ENCODE peak calls at places on chromosome 13, in four cellular contexts. N is H9, D is breast epithelium, M is neural crest cell. L is an unnamed sample.
A peak's percentile ranks its signal among the peaks of the same experiment; 100 is the strongest.

GRCh38 chr13:112172017-112172416 is 105.1 kb downstream of the SOX1 start:
- DNase-seq in N (no peak), D (no peak), M (no peak), L (no peak)

GRCh38 chr13:81133066-81133465 is 792.1 kb upstream of the SPRY2 start:
- DNase-seq in N (no peak), D (no peak), M (no peak), L (no peak)

GRCh38 chr13:23969672-23970071 is 72.4 kb upstream of the C1QTNF9B start:
- DNase-seq in N (no peak), D (no peak), M (no peak), L (no peak)

GRCh38 chr13:50518791-50519201 is 324.7 kb downstream of the DLEU7 start:
- DNase-seq in N (no peak), D (no peak), M (no peak), L (no peak)

GRCh38 chr13:77362166-77362565 is 35.3 kb upstream of the MYCBP2 start:
- DNase-seq in N (no peak), D (no peak), M (no peak), L (no peak)

GRCh38 chr13:81658598-81659370 is 1317.9 kb upstream of the SPRY2 start:
- DNase-seq in N (peak; percentile 34), D (no peak), M (no peak), L (no peak)

GRCh38 chr13:81184556-81185265 is 843.8 kb upstream of the SPRY2 start:
- DNase-seq in N (no peak), D (no peak), M (no peak), L (no peak)

GRCh38 chr13:57627663-57628062 is 3.9 kb upstream of the PCDH17 start:
- DNase-seq in N (no peak), D (no peak), M (no peak), L (no peak)

GRCh38 chr13:99275093-99275469 is 16.9 kb upstream of the GPR18 start:
- DNase-seq in N (no peak), D (no peak), M (no peak), L (no peak)

GRCh38 chr13:71306821-71307220 is 560.2 kb downstream of the DACH1 start:
- DNase-seq in N (no peak), D (no peak), M (no peak), L (no peak)

GRCh38 chr13:42485272-42485671 is 88.7 kb upstream of the TNFSF11 start:
- DNase-seq in N (no peak), D (no peak), M (no peak), L (no peak)

GRCh38 chr13:40101708-40102359 is 446.4 kb downstream of the COG6 start:
- DNase-seq in N (no peak), D (no peak), M (no peak), L (no peak)

GRCh38 chr13:37995052-37995451 is 125.5 kb upstream of the TRPC4 start:
- DNase-seq in N (no peak), D (no peak), M (no peak), L (no peak)

GRCh38 chr13:50910483-50910805 is 853 bp downstream of the RNASEH2B start:
- DNase-seq in N (peak; percentile 61), D (no peak), M (peak; percentile 30), L (peak; percentile 50)

GRCh38 chr13:49292742-49293498 is 45.2 kb downstream of the CDADC1 start:
- DNase-seq in N (no peak), D (no peak), M (no peak), L (peak; percentile 53)

DNA sequence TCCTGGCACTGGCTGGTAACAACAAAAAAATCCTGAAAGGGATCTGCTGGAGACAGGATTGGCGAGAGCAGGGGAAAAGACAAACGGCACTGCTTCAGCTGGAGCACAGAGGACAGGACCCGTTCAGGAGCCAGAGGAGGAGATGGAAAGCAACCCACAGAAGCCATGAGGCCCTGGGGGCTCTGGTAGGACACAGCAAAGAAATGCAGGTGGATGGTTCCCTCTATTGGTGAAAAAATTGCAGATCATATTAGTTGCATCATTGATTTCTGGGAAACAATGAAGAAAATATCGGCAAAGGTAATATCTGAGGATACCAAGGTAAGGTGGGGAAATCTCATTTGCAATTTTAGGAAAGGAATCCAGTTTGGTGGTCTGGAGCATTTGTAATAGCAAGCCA is 25.7 kb upstream of the TPP2 start:
- DNase-seq in N (peak; percentile 46), D (no peak), M (no peak), L (peak; percentile 41)
- TF ChIP-seq CTCF in N (peak; percentile 47), D (no peak), M (peak; percentile 41), L (peak; percentile 25)

GRCh38 chr13:101475536-101475935 is 23.1 kb downstream of the ITGBL1 start:
- DNase-seq in N (no peak), D (no peak), M (no peak), L (no peak)

GRCh38 chr13:101473458-101473857 is 21.0 kb downstream of the ITGBL1 start:
- DNase-seq in N (no peak), D (no peak), M (no peak), L (no peak)

GRCh38 chr13:101474419-101474957 is 22.0 kb downstream of the ITGBL1 start:
- DNase-seq in N (peak; percentile 60), D (peak; percentile 55), M (peak; percentile 6), L (peak; percentile 41)
- TF ChIP-seq CTCF in N (peak; percentile 81), D (no peak), M (peak; percentile 44), L (no peak)

GRCh38 chr13:89930861-89931260 is 1416.6 kb upstream of the MIR17HG start:
- DNase-seq in N (no peak), D (no peak), M (no peak), L (no peak)

GRCh38 chr13:89920461-89920860 is 1427.0 kb upstream of the MIR17HG start:
- DNase-seq in N (no peak), D (no peak), M (no peak), L (no peak)

GRCh38 chr13:89923731-89924130 is 1423.8 kb upstream of the MIR17HG start:
- DNase-seq in N (no peak), D (no peak), M (no peak), L (no peak)

GRCh38 chr13:89923052-89923451 is 1424.4 kb upstream of the MIR17HG start:
- DNase-seq in N (no peak), D (no peak), M (no peak), L (no peak)

DNA sequence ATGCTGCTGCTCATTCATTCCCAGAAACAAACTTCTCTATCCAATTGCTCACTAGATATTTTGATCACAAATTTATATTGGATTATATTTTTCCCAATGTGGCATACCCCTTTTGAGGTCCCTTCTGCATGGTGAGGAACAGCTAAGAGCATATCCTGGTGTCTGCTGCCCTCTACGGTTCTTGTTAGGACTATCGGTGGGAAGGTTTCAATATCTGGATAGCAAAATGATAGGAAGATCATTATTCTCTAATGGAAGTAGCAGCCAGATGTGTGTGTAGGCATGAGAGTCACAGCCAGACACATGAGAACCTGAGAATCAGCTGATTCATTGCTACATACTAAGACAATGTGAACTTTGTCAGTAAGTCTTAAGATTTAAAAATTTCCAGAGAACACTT is 1422.4 kb upstream of the MIR17HG start:
- DNase-seq in N (no peak), D (no peak), M (no peak), L (peak; percentile 21)
- TF ChIP-seq CTCF in N (peak; percentile 74), D (no peak), M (peak; percentile 63), L (no peak)

GRCh38 chr13:97437729-97438128 is 3.8 kb downstream of the RAP2A start:
- DNase-seq in N (no peak), D (no peak), M (no peak), L (no peak)
- TF ChIP-seq CTCF in N (no peak), D (no peak), M (no peak), L (no peak)

GRCh38 chr13:96020155-96020575 is 33.0 kb downstream of the UGGT2 start:
- DNase-seq in N (peak; percentile 46), D (no peak), M (peak; percentile 7), L (no peak)
- TF ChIP-seq CTCF in N (peak; percentile 74), D (peak; percentile 47), M (peak; percentile 80), L (peak; percentile 47)

GRCh38 chr13:78587395-78587794 is 16.0 kb downstream of the POU4F1 start:
- DNase-seq in N (no peak), D (no peak), M (no peak), L (no peak)

GRCh38 chr13:78589206-78589605 is 14.1 kb downstream of the POU4F1 start:
- DNase-seq in N (peak; percentile 71), D (no peak), M (peak; percentile 71), L (no peak)

DNA sequence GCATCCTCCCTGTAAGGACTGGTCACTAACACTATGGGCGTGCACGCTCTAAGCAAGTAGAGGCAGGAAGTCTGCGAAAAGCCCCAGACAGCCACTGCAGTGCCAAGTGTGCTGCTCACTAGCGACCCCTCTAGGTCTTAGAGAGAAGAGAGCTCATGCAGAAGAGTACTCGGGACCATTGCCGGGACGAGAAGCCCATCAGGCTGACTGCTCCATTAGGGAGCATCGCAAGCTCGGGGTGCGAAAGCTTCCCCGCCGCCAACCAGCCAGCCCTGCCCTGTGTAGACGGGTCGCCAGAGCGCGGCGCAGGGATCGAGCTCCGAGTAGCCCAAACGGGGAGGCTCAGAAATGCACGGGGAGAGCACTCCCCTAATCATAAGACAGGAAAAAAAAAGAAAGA is 16.6 kb downstream of the POU4F1 start:
- DNase-seq in N (peak; percentile 88), D (no peak), M (no peak), L (no peak)
- TF ChIP-seq CTCF in N (peak; percentile 90), D (no peak), M (peak; percentile 51), L (peak; percentile 61)

GRCh38 chr13:27168870-27169525 is 2.6 kb downstream of the USP12 start:
- DNase-seq in N (no peak), D (no peak), M (no peak), L (no peak)
- TF ChIP-seq CTCF in N (no peak), D (no peak), M (no peak), L (no peak)

DNA sequence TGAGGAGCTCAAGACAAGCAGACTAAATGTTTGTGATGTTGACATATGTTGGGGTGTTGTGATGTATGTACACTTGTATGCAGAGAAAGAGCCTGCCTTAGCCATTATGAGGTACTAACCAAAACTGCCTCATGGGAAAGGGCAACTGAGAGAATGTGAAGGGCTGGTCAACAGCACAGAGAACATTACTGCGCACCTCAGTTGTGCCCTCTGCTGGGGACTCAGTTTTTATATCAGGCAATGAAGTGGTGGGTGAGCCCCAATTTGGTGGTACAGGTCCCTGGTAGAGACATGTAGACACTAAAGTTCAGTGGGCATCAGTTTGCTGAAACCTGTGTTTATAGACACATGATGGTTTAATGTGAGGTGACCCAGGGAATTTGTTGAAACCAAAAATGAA is 286.9 kb downstream of the DCT start:
- DNase-seq in N (peak; percentile 57), D (no peak), M (peak; percentile 15), L (peak; percentile 50)
- TF ChIP-seq CTCF in N (peak; percentile 75), D (no peak), M (peak; percentile 59), L (peak; percentile 52)

GRCh38 chr13:28529836-28530235 is 34.9 kb upstream of the FLT1 start:
- DNase-seq in N (no peak), D (no peak), M (no peak), L (no peak)

GRCh38 chr13:28531195-28531955 is 36.4 kb upstream of the FLT1 start:
- DNase-seq in N (no peak), D (no peak), M (peak; percentile 33), L (peak; percentile 61)

GRCh38 chr13:28531956-28532225 is 37.0 kb upstream of the FLT1 start:
- DNase-seq in N (no peak), D (no peak), M (no peak), L (no peak)

GRCh38 chr13:28532226-28533048 is 37.5 kb upstream of the FLT1 start:
- DNase-seq in N (peak; percentile 57), D (no peak), M (peak; percentile 16), L (peak; percentile 40)

DNA sequence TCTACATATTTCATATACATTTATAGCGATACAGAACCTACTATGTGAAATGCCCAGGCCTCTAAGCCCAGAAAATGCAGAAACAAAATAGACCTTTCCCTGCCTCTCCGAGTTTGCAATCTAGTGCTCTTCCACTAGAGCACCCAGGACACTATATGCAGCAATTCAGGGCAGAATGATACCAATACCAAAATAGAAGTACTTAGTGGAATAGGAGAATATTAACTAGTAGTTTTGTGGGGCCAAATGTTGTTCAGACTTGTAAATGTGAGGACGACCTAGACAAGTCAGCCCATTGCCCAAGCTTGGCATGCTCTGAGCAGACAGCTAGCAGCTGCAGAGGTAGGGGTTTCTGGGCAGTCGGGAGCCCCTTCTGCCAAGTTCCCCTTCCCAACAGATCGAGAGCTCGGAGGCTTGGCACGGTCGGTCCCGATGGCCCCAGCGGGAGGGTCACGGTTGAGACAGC is 35.8 kb upstream of the FLT1 start:
- DNase-seq in N (peak; percentile 72), D (no peak), M (no peak), L (no peak)
- TF ChIP-seq CTCF in N (peak; percentile 23), D (no peak), M (no peak), L (no peak)

L was measured in glutamatergic neuron.